ENCODE peak calls at places on chromosomes 2 and 18, in five cellular contexts. K, B, W, T and C are unnamed samples.

GRCh38 chr2:223166975-223167650 is 115.1 kb downstream of the KCNE4 start:
- DNase-seq in K (no peak), B (no peak), W (no peak), T (no peak), C (no peak)

GRCh38 chr2:202265467-202266277 is at the start of gene NOP58:
- DNase-seq in K (peak), B (peak), W (peak), T (peak), C (peak)

GRCh38 chr18:7395566-7395965 is 164.7 kb downstream of the LRRC30 start:
- DNase-seq in K (no peak), B (no peak), W (no peak), T (no peak), C (no peak)

GRCh38 chr18:48739266-48740067 is 200.6 kb downstream of the CTIF start:
- DNase-seq in K (no peak), B (no peak), W (no peak), T (no peak), C (no peak)

GRCh38 chr2:108634591-108635160 is 84.6 kb upstream of the RANBP2 start:
- DNase-seq in K (no peak), B (no peak), W (no peak), T (no peak), C (no peak)

GRCh38 chr2:105118960-105119359 is 81.1 kb downstream of the MRPS9 start:
- DNase-seq in K (no peak), B (no peak), W (no peak), T (no peak), C (no peak)

GRCh38 chr2:4140284-4140962 is 437.0 kb downstream of the DCDC2C start:
- DNase-seq in K (no peak), B (no peak), W (no peak), T (no peak), C (no peak)

GRCh38 chr2:233048569-233049193 is 11.5 kb upstream of the INPP5D start:
- DNase-seq in K (no peak), B (no peak), W (no peak), T (no peak), C (no peak)

GRCh38 chr2:175854665-175855064 is 147.4 kb downstream of the LNPK start:
- DNase-seq in K (no peak), B (no peak), W (no peak), T (no peak), C (no peak)

GRCh38 chr2:150610670-150611279 is 123.3 kb upstream of the RND3 start:
- DNase-seq in K (peak), B (peak), W (no peak), T (no peak), C (no peak)

GRCh38 chr2:109494351-109494750 is 119.4 kb downstream of the SEPTIN10 start:
- DNase-seq in K (no peak), B (peak), W (no peak), T (no peak), C (no peak)

GRCh38 chr2:21916934-21917522 is 793.3 kb downstream of the TDRD15 start:
- DNase-seq in K (peak), B (no peak), W (no peak), T (no peak), C (no peak)

GRCh38 chr18:75896865-75897264 is 469.4 kb upstream of the SMIM21 start:
- DNase-seq in K (no peak), B (no peak), W (no peak), T (no peak), C (no peak)

GRCh38 chr2:38975009-38975408 is 85.3 kb downstream of the ARHGEF33 start:
- DNase-seq in K (no peak), B (no peak), W (no peak), T (no peak), C (no peak)

GRCh38 chr2:177291701-177292100 is 27.2 kb upstream of the NFE2L2 start:
- DNase-seq in K (no peak), B (no peak), W (no peak), T (no peak), C (no peak)

GRCh38 chr18:46040747-46041104 is 31.3 kb downstream of the PSTPIP2 start:
- DNase-seq in K (no peak), B (no peak), W (no peak), T (no peak), C (no peak)